ENCODE peak calls at places on chromosomes 16 and 17, in ten cellular contexts. I is progenitor cell of endocrine pancreas, R is WTC11, F is AG10803, C is BE2C, L is foreskin fibroblast, N is tibial artery, V is osteocyte, Z is nephron progenitor cell, T is fibroblast of pulmonary artery. K is an unnamed sample.

GRCh38 chr17:11279776-11280344 is 38.8 kb downstream of the SHISA6 start:
- DNase-seq in T (no peak), R (no peak), I (no peak), L (no peak), N (no peak), F (no peak), V (peak; percentile 11), Z (no peak), C (no peak), K (no peak)

GRCh38 chr17:78831688-78832540 is 8.7 kb downstream of the USP36 start:
- DNase-seq in F (no peak), L (no peak), V (no peak), Z (no peak), I (no peak), R (no peak), N (no peak), T (no peak), C (no peak), K (no peak)

GRCh38 chr16:997440-998051 is 16.0 kb downstream of the SOX8 start:
- DNase-seq in C (no peak), I (peak; percentile 38), N (peak; percentile 35), R (peak; percentile 64), T (peak; percentile 25), Z (peak; percentile 75), L (peak; percentile 51), F (peak; percentile 49), V (no peak), K (no peak)

GRCh38 chr16:8887952-8888560 is 5.9 kb downstream of the LITAFD start:
- DNase-seq in C (peak; percentile 94), V (no peak), Z (no peak), N (peak; percentile 59), F (peak; percentile 75), L (peak; percentile 86), R (no peak), I (no peak), T (peak; percentile 38), K (no peak)

GRCh38 chr17:21462259-21462658 is 86.1 kb downstream of the KCNJ12 start:
- DNase-seq in Z (no peak), L (no peak), T (no peak), R (no peak), I (no peak), F (no peak), N (no peak), C (no peak), V (peak; percentile 73), K (no peak)

GRCh38 chr16:80233097-80233835 is 307.5 kb upstream of the DYNLRB2 start:
- DNase-seq in T (no peak), F (no peak), Z (no peak), I (no peak), R (no peak), V (no peak), L (no peak), N (no peak), C (no peak), K (no peak)

GRCh38 chr17:9427460-9428315 is 147.9 kb downstream of the STX8 start:
- DNase-seq in C (no peak), V (no peak), T (no peak), Z (no peak), R (no peak), N (no peak), I (no peak), F (no peak), L (no peak), K (no peak)

GRCh38 chr17:28178800-28179199 is 136.3 kb downstream of the NLK start:
- DNase-seq in N (no peak), T (no peak), F (no peak), V (no peak), R (no peak), Z (no peak), C (no peak), I (no peak), L (no peak), K (no peak)

GRCh38 chr16:74035816-74036215 is 260.8 kb upstream of the PSMD7 start:
- DNase-seq in C (peak; percentile 15), V (no peak), I (no peak), F (peak; percentile 2), T (peak; percentile 8), Z (no peak), R (peak; percentile 23), L (peak; percentile 0), N (no peak), K (no peak)
- TF ChIP-seq CTCF in C (peak; percentile 60), V (peak; percentile 34), I (peak; percentile 58), F (peak; percentile 35), T (peak; percentile 23), Z (peak; percentile 33), R (no peak), L (peak; percentile 21), N (no peak), K (peak; percentile 61)

DNA sequence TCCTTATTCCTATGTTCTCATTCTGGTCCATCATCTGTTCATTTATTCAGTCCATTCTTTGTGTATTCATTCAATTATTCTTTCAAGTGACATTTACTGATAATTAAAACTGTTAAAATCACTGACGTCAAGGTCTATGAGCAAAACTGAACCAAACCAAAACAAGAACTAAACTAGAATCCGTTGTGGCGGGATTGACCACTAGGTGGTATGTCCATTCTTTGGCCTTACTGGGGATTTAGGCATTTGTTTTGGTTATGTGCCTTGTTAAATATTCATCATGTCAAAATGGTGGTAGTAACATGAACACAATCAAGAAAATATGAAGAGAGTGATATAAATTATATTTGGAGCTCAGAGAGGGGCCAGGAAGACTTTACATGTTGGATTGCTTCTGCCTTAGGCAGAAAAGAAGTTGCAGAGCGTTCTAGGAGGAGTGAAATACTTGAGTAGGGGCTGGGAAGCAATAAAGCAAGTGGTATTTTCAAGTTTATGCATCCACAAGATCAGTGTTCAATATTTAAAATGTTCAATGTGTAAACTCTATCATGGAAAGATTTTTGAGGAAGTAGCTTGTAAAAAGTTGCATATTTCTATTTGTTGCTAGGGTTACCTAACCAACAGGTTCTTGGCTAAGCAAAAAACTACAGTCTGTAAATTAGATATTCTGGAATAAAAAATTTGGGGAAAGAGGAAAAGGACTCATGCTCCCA is 129.0 kb downstream of the CDH13 start:
- DNase-seq in C (no peak), Z (no peak), I (no peak), L (no peak), V (no peak), T (peak; percentile 33), R (peak; percentile 14), F (peak; percentile 20), N (no peak), K (no peak)
- TF ChIP-seq CTCF in C (no peak), Z (peak; percentile 39), I (peak; percentile 47), L (no peak), V (peak; percentile 48), T (peak; percentile 30), R (no peak), F (no peak), N (no peak), K (peak; percentile 46)

DNA sequence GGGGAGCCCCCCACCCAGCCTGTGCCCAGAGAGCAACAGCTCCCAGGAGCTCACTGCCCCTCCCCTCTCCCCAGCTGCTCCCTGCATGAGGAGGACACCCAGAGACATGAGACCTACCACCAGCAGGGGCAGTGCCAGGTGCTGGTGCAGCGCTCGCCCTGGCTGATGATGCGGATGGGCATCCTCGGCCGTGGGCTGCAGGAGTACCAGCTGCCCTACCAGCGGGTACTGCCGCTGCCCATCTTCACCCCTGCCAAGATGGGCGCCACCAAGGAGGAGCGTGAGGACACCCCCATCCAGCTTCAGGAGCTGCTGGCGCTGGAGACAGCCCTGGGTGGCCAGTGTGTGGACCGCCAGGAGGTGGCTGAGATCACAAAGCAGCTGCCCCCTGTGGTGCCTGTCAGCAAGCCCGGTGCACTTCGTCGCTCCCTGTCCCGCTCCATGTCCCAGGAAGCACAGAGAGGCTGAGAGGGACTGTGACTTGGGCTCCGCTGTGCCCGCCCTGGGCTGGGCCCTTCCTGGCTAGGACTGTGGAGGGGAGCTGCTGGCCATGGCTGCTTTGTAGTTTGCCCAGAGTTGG is 583 bp downstream of the TCAP start:
- DNase-seq in Z (no peak), T (no peak), V (no peak), L (peak; percentile 23), F (no peak), R (peak; percentile 38), I (no peak), N (no peak), C (peak; percentile 46), K (no peak)
- TF ChIP-seq CTCF in Z (no peak), T (no peak), V (peak; percentile 21), L (no peak), F (peak; percentile 19), R (no peak), I (no peak), N (no peak), C (peak; percentile 22), K (no peak)

GRCh38 chr17:2171725-2172446 is 117.0 kb downstream of the HIC1 start:
- DNase-seq in N (peak; percentile 75), C (no peak), V (no peak), I (no peak), F (peak; percentile 98), L (peak; percentile 97), Z (peak; percentile 38), T (peak; percentile 98), R (no peak), K (no peak)

GRCh38 chr17:2172447-2172938 is 117.6 kb downstream of the HIC1 start:
- DNase-seq in C (no peak), I (no peak), Z (no peak), R (no peak), F (peak; percentile 78), V (no peak), T (peak; percentile 84), L (peak; percentile 90), N (no peak), K (peak; percentile 25)

GRCh38 chr17:2173005-2173404 is 118.1 kb downstream of the HIC1 start:
- DNase-seq in Z (no peak), R (no peak), V (no peak), C (no peak), L (peak; percentile 47), F (peak; percentile 86), T (peak; percentile 48), I (no peak), N (peak; percentile 52), K (no peak)

GRCh38 chr17:2174048-2174447 is 119.1 kb downstream of the HIC1 start:
- DNase-seq in C (no peak), F (no peak), L (peak; percentile 46), R (no peak), T (peak; percentile 63), V (no peak), N (no peak), I (no peak), Z (no peak), K (no peak)

DNA sequence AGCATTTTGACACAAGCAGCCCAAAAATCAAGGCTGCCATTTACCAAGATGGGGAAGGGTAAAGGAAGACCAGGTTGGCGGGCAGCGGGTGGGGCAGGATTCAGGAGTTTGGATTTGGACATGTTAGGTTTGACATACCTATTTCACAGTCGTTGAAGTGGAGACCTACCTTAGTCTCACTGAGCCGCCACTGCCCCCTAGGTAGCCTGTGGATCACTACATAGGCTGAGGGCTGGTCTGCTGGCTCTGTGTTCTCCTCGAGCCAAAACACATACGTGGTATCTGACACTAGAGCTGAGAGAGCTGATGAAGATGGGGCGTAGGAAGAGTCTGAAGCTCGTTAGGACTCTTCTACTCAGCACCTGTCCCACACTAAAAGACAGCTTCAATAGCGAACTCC is 115.1 kb downstream of the HIC1 start:
- DNase-seq in N (no peak), V (no peak), L (no peak), R (peak; percentile 68), T (no peak), I (no peak), F (no peak), C (no peak), Z (no peak), K (no peak)
- TF ChIP-seq CTCF in N (no peak), V (peak; percentile 13), L (no peak), R (peak; percentile 48), T (peak; percentile 4), I (peak; percentile 13), F (no peak), C (peak; percentile 45), Z (no peak), K (peak; percentile 39)